ENCODE peak calls at places on chromosome 7, in nine cellular contexts. One of them, this sample, is unnamed.

GRCh38 chr7:131029002-131029401 is 295.0 kb upstream of the KLF14 start:
- DNase-seq in naive thymus-derived CD4-positive, alpha-beta T cell: no peak
- DNase-seq in tibial nerve: no peak
- DNase-seq in aorta: no peak
- DNase-seq in upper lobe of right lung: no peak
- DNase-seq in pancreas: no peak
- DNase-seq in neural progenitor cell: no peak
- DNase-seq in thyroid gland: no peak
- DNase-seq in OCI-LY7: no peak
- DNase-seq in this sample: no peak

GRCh38 chr7:34385385-34385784 is 272.6 kb upstream of the NPSR1 start:
- DNase-seq in OCI-LY7: no peak
- DNase-seq in aorta: no peak
- DNase-seq in upper lobe of right lung: no peak
- DNase-seq in tibial nerve: no peak
- DNase-seq in naive thymus-derived CD4-positive, alpha-beta T cell: no peak
- DNase-seq in thyroid gland: no peak
- DNase-seq in pancreas: no peak
- DNase-seq in neural progenitor cell: no peak
- DNase-seq in this sample: no peak

GRCh38 chr7:20624666-20625385 is 9.4 kb downstream of the ABCB5 start:
- DNase-seq in naive thymus-derived CD4-positive, alpha-beta T cell: no peak
- DNase-seq in aorta: no peak
- DNase-seq in tibial nerve: no peak
- DNase-seq in upper lobe of right lung: no peak
- DNase-seq in OCI-LY7: no peak
- DNase-seq in neural progenitor cell: no peak
- DNase-seq in pancreas: no peak
- DNase-seq in thyroid gland: no peak
- DNase-seq in this sample: no peak

GRCh38 chr7:13021566-13021965 is 334.1 kb downstream of the ARL4A start:
- DNase-seq in thyroid gland: no peak
- DNase-seq in neural progenitor cell: no peak
- DNase-seq in naive thymus-derived CD4-positive, alpha-beta T cell: no peak
- DNase-seq in tibial nerve: no peak
- DNase-seq in upper lobe of right lung: no peak
- DNase-seq in pancreas: no peak
- DNase-seq in aorta: no peak
- DNase-seq in OCI-LY7: no peak
- DNase-seq in this sample: no peak

GRCh38 chr7:83426325-83426724 is 222.6 kb downstream of the SEMA3E start:
- DNase-seq in tibial nerve: no peak
- DNase-seq in neural progenitor cell: no peak
- DNase-seq in upper lobe of right lung: no peak
- DNase-seq in naive thymus-derived CD4-positive, alpha-beta T cell: no peak
- DNase-seq in aorta: no peak
- DNase-seq in thyroid gland: no peak
- DNase-seq in OCI-LY7: no peak
- DNase-seq in pancreas: no peak
- DNase-seq in this sample: no peak

GRCh38 chr7:76327610-76328009 is 25.1 kb downstream of the HSPB1 start:
- DNase-seq in tibial nerve: no peak
- DNase-seq in pancreas: no peak
- DNase-seq in neural progenitor cell: no peak
- DNase-seq in upper lobe of right lung: no peak
- DNase-seq in OCI-LY7: no peak
- DNase-seq in thyroid gland: no peak
- DNase-seq in naive thymus-derived CD4-positive, alpha-beta T cell: no peak
- DNase-seq in aorta: peak; percentile 9
- DNase-seq in this sample: no peak

GRCh38 chr7:98212532-98213041 is 1.3 kb downstream of the BHLHA15 start:
- DNase-seq in neural progenitor cell: peak; percentile 22
- DNase-seq in tibial nerve: no peak
- DNase-seq in OCI-LY7: no peak
- DNase-seq in thyroid gland: no peak
- DNase-seq in aorta: peak; percentile 74
- DNase-seq in naive thymus-derived CD4-positive, alpha-beta T cell: no peak
- DNase-seq in pancreas: peak; percentile 46
- DNase-seq in upper lobe of right lung: peak; percentile 60
- DNase-seq in this sample: no peak

GRCh38 chr7:106205621-106206222 is 79.1 kb downstream of the NAMPT start:
- DNase-seq in pancreas: no peak
- DNase-seq in neural progenitor cell: no peak
- DNase-seq in naive thymus-derived CD4-positive, alpha-beta T cell: no peak
- DNase-seq in OCI-LY7: no peak
- DNase-seq in upper lobe of right lung: no peak
- DNase-seq in aorta: no peak
- DNase-seq in tibial nerve: no peak
- DNase-seq in thyroid gland: no peak
- DNase-seq in this sample: no peak

GRCh38 chr7:154489897-154490296 is 437.7 kb downstream of the DPP6 start:
- DNase-seq in aorta: no peak
- DNase-seq in thyroid gland: no peak
- DNase-seq in pancreas: no peak
- DNase-seq in OCI-LY7: no peak
- DNase-seq in tibial nerve: no peak
- DNase-seq in naive thymus-derived CD4-positive, alpha-beta T cell: no peak
- DNase-seq in neural progenitor cell: no peak
- DNase-seq in upper lobe of right lung: no peak
- DNase-seq in this sample: no peak

GRCh38 chr7:19491821-19492452 is 216.9 kb downstream of the POLR1F start:
- DNase-seq in thyroid gland: no peak
- DNase-seq in pancreas: no peak
- DNase-seq in aorta: no peak
- DNase-seq in naive thymus-derived CD4-positive, alpha-beta T cell: no peak
- DNase-seq in tibial nerve: no peak
- DNase-seq in OCI-LY7: peak; percentile 15
- DNase-seq in neural progenitor cell: peak; percentile 18
- DNase-seq in upper lobe of right lung: no peak
- DNase-seq in this sample: no peak

GRCh38 chr7:66239467-66239856 is 34.3 kb downstream of the TPST1 start:
- DNase-seq in tibial nerve: no peak
- DNase-seq in pancreas: no peak
- DNase-seq in OCI-LY7: no peak
- DNase-seq in neural progenitor cell: no peak
- DNase-seq in naive thymus-derived CD4-positive, alpha-beta T cell: no peak
- DNase-seq in upper lobe of right lung: no peak
- DNase-seq in thyroid gland: no peak
- DNase-seq in aorta: no peak
- DNase-seq in this sample: no peak

GRCh38 chr7:81669476-81670105 is 100.3 kb downstream of the HGF start:
- DNase-seq in neural progenitor cell: no peak
- DNase-seq in upper lobe of right lung: no peak
- DNase-seq in thyroid gland: no peak
- DNase-seq in tibial nerve: no peak
- DNase-seq in naive thymus-derived CD4-positive, alpha-beta T cell: no peak
- DNase-seq in OCI-LY7: no peak
- DNase-seq in pancreas: no peak
- DNase-seq in aorta: no peak
- DNase-seq in this sample: no peak

GRCh38 chr7:134690614-134691504 is 44.2 kb downstream of the BPGM start:
- DNase-seq in tibial nerve: no peak
- DNase-seq in naive thymus-derived CD4-positive, alpha-beta T cell: no peak
- DNase-seq in upper lobe of right lung: no peak
- DNase-seq in aorta: no peak
- DNase-seq in thyroid gland: no peak
- DNase-seq in neural progenitor cell: no peak
- DNase-seq in OCI-LY7: no peak
- DNase-seq in pancreas: no peak
- DNase-seq in this sample: no peak

DNA sequence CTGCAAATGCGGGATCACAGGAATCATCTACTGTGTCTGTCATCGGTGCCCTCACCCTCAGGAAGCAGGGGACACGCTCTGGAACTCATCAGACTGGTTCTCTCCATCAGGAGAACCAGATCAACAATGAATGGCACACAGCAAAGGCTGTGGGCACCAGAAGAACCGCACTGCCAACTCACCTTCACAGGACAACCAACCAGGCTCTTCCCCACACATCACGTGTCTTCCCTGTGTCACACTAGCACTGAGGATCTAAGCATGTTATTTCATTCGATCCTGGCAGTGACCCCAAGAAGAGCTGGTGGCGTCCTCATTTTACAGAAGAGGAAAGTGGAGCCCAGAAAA is 106.1 kb downstream of the TNS3 start:
- DNase-seq in OCI-LY7: no peak
- DNase-seq in pancreas: no peak
- DNase-seq in naive thymus-derived CD4-positive, alpha-beta T cell: no peak
- DNase-seq in thyroid gland: no peak
- DNase-seq in tibial nerve: no peak
- DNase-seq in neural progenitor cell: no peak
- DNase-seq in aorta: no peak
- DNase-seq in upper lobe of right lung: no peak
- DNase-seq in this sample: no peak
- H3K27ac ChIP-seq in OCI-LY7: no peak overlapping the region
- H3K27ac ChIP-seq in pancreas: peak overlapping the region; percentile 84
- H3K27ac ChIP-seq in naive thymus-derived CD4-positive, alpha-beta T cell: no peak overlapping the region
- H3K27ac ChIP-seq in thyroid gland: peak overlapping the region; percentile 87
- H3K27ac ChIP-seq in tibial nerve: peak overlapping the region; percentile 54
- H3K27ac ChIP-seq in neural progenitor cell: no peak overlapping the region
- H3K27ac ChIP-seq in aorta: no peak overlapping the region
- H3K27ac ChIP-seq in upper lobe of right lung: peak overlapping the region; percentile 78
- H3K27ac ChIP-seq in this sample: peak overlapping the region; percentile 88

DNA sequence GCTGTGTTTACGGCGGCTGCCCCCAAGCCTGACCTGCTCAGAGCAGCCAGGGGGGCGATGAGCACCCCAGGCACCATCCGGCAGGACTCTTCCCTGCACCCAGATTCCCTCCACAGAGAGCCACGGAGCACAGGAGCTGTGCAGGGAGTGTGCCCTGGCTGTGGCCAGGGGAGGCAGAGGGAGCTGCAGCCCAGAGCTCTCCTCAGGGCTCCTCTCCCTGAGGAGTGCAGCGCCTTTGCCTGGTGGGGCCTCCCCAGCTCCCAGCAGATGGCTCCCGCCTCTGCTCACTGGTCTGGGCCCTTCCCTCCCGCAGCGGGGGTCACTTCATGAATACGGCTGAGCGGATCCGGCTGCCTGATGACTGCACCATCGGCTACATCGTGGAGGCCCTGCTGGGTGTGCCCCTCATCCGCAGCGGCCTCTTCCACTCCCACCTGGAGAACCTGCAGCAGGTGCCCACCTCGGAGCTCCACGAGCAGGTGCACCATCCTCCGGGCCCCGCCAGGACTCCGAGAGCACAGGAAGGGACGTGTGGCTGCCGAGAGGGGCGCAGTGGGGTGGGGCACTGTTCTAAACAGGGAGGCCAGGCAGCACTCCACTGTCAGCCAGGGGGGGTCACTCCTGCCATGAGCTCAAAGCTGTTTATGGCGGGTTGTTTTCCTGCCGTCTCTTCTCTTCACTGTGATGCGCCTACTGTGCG is 6.5 kb downstream of the LFNG start:
- DNase-seq in upper lobe of right lung: no peak
- DNase-seq in OCI-LY7: no peak
- DNase-seq in neural progenitor cell: no peak
- DNase-seq in pancreas: no peak
- DNase-seq in tibial nerve: no peak
- DNase-seq in thyroid gland: no peak
- DNase-seq in naive thymus-derived CD4-positive, alpha-beta T cell: no peak
- DNase-seq in aorta: no peak
- DNase-seq in this sample: peak; percentile 13
- H3K4me1 ChIP-seq in upper lobe of right lung: peaks cover 89% of the 10 kb centered on the region
- H3K4me1 ChIP-seq in OCI-LY7: peaks cover 41% of the 10 kb centered on the region
- H3K4me1 ChIP-seq in neural progenitor cell: peaks cover 52% of the 10 kb centered on the region
- H3K4me1 ChIP-seq in pancreas: peaks cover 54% of the 10 kb centered on the region
- H3K4me1 ChIP-seq in tibial nerve: peaks cover 74% of the 10 kb centered on the region
- H3K4me1 ChIP-seq in thyroid gland: peaks cover 24% of the 10 kb centered on the region
- H3K4me1 ChIP-seq in naive thymus-derived CD4-positive, alpha-beta T cell: peaks cover 52% of the 10 kb centered on the region
- H3K4me1 ChIP-seq in aorta: no peaks in the 10 kb centered on the region
- H3K4me1 ChIP-seq in this sample: peaks cover 14% of the 10 kb centered on the region

DNA sequence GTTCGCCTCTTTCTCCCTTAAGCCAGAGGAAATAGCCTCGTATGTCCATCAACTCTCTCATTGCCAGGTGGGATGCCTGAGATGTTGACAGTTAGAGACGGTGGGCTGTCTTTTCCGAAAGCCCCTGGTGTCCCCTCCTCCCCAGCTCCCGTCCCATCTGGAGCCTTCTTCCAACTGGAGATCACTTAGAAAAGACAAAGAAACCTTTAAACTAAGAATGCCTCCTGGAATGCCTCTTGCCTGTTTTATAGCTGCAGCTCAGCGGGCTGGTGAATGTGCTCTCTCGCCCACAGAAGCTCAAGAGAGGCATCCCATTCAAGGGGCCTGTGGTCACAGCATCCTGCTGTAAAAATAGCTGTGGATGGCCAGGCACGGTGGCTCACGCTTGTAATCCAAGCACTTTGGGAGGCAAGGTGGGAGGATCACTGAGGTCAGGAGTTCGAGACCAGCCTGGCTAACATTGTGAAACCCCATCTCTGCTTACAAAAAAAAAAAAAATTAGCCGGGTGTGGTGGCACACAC is 5.2 kb upstream of the MYL10 start:
- DNase-seq in thyroid gland: no peak
- DNase-seq in OCI-LY7: no peak
- DNase-seq in neural progenitor cell: no peak
- DNase-seq in tibial nerve: no peak
- DNase-seq in pancreas: no peak
- DNase-seq in aorta: no peak
- DNase-seq in upper lobe of right lung: no peak
- DNase-seq in naive thymus-derived CD4-positive, alpha-beta T cell: no peak
- DNase-seq in this sample: no peak
- H3K9me3 ChIP-seq in thyroid gland: no peaks in the 10 kb centered on the region
- H3K9me3 ChIP-seq in OCI-LY7: no peaks in the 10 kb centered on the region
- H3K9me3 ChIP-seq in neural progenitor cell: no peaks in the 10 kb centered on the region
- H3K9me3 ChIP-seq in tibial nerve: peaks cover 9% of the 10 kb centered on the region
- H3K9me3 ChIP-seq in pancreas: no peaks in the 10 kb centered on the region
- H3K9me3 ChIP-seq in aorta: no peaks in the 10 kb centered on the region
- H3K9me3 ChIP-seq in upper lobe of right lung: no peaks in the 10 kb centered on the region
- H3K9me3 ChIP-seq in naive thymus-derived CD4-positive, alpha-beta T cell: no peaks in the 10 kb centered on the region
- H3K9me3 ChIP-seq in this sample: no peaks in the 10 kb centered on the region

DNA sequence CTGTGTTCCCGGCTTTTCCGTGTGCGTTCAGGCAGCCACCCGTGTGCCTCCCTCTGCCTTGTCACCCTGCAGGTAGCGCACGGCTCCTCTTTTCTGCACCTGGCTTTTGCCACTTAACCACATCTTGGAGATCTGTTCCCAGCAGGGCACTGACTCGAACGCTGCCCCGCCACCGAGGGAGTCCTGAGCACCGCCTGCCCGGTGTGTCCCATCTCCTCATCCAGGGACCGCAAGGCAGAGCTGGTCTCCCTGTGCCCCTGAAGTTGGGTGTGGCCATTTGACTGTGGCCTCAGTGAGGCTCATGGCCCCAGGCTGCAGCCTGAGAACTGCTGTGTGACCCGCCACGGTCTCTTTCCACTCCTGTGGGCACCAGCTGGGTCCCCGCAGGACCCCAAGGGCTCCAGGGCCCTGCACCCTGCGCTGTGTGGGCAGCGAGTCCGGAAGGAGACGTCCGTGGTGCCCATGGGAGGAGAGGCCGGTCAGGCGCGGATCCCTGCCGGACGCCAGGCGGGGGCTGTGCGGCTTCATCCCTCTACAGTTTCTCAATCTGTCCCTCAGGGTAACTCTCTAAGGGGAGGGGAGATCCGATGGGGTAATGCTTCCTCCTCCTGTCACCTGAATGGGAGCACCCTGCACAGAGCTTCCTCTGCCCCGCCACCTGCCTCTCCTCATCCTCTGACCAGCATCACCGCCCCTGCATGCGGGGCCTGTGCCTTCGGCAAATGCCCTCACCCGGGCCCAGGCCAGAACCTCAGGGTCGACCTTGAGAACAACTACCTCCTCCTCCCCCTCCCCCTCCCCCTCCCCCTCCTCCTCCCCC is 1.8 kb upstream of the INTS1 start:
- DNase-seq in aorta: no peak
- DNase-seq in thyroid gland: peak; percentile 18
- DNase-seq in neural progenitor cell: no peak
- DNase-seq in tibial nerve: no peak
- DNase-seq in pancreas: peak; percentile 63
- DNase-seq in OCI-LY7: peak; percentile 92
- DNase-seq in naive thymus-derived CD4-positive, alpha-beta T cell: no peak
- DNase-seq in upper lobe of right lung: peak; percentile 74
- DNase-seq in this sample: no peak
- H3K27ac ChIP-seq in aorta: no peak overlapping the region
- H3K27ac ChIP-seq in thyroid gland: no peak overlapping the region
- H3K27ac ChIP-seq in neural progenitor cell: no peak overlapping the region
- H3K27ac ChIP-seq in tibial nerve: peak overlapping the region; percentile 19
- H3K27ac ChIP-seq in pancreas: peak overlapping the region; percentile 41
- H3K27ac ChIP-seq in OCI-LY7: peak overlapping the region; percentile 90
- H3K27ac ChIP-seq in naive thymus-derived CD4-positive, alpha-beta T cell: peak overlapping the region; percentile 41
- H3K27ac ChIP-seq in upper lobe of right lung: no peak overlapping the region
- H3K27ac ChIP-seq in this sample: peak overlapping the region; percentile 27

This sample was measured in psoas muscle.